ENCODE peak calls at places on chromosome 1, in four cellular contexts. One of them, this sample, is unnamed.
A peak's percentile ranks its signal among the peaks of the same experiment; 100 is the strongest.

GRCh38 chr1:9437931-9438330 is 101.3 kb upstream of the SLC25A33 start:
- DNase-seq in keratinocyte: no peak
- DNase-seq in kidney tubule cell: no peak
- DNase-seq in HFFc6: no peak
- DNase-seq in this sample: no peak

GRCh38 chr1:8560611-8561544 is 243.0 kb downstream of the SLC45A1 start:
- DNase-seq in keratinocyte: no peak
- DNase-seq in kidney tubule cell: peak; percentile 73
- DNase-seq in HFFc6: peak; percentile 41
- DNase-seq in this sample: no peak

GRCh38 chr1:3441449-3441848 is 13.0 kb upstream of the ARHGEF16 start:
- DNase-seq in keratinocyte: no peak
- DNase-seq in kidney tubule cell: no peak
- DNase-seq in HFFc6: no peak
- DNase-seq in this sample: no peak

GRCh38 chr1:109283748-109284600 is 1.0 kb upstream of the PSRC1 start:
- DNase-seq in keratinocyte: no peak
- DNase-seq in kidney tubule cell: no peak
- DNase-seq in HFFc6: no peak
- DNase-seq in this sample: no peak

GRCh38 chr1:34825455-34826081 is 32.8 kb downstream of the GJA4 start:
- DNase-seq in keratinocyte: no peak
- DNase-seq in kidney tubule cell: no peak
- DNase-seq in HFFc6: no peak
- DNase-seq in this sample: peak; percentile 4

GRCh38 chr1:230176871-230177411 is 109.9 kb downstream of the GALNT2 start:
- DNase-seq in keratinocyte: no peak
- DNase-seq in kidney tubule cell: peak; percentile 31
- DNase-seq in HFFc6: no peak
- DNase-seq in this sample: no peak

GRCh38 chr1:36466370-36467026 is 2.3 kb upstream of the MRPS15 start:
- DNase-seq in keratinocyte: no peak
- DNase-seq in kidney tubule cell: no peak
- DNase-seq in HFFc6: no peak
- DNase-seq in this sample: no peak

GRCh38 chr1:192521734-192522133 is 53.8 kb upstream of the RGS1 start:
- DNase-seq in keratinocyte: no peak
- DNase-seq in kidney tubule cell: no peak
- DNase-seq in HFFc6: no peak
- DNase-seq in this sample: no peak

GRCh38 chr1:23194119-23194984 is 22.9 kb downstream of the HTR1D start:
- DNase-seq in keratinocyte: no peak
- DNase-seq in kidney tubule cell: peak; percentile 64
- DNase-seq in HFFc6: peak; percentile 97
- DNase-seq in this sample: no peak

This sample was measured in NCI-H1417 treated with DMSO at 0.1 percent for 48 hours.